ENCODE peak calls at places on chromosomes 13 and 19, in four cellular contexts. D is nephron progenitor cell; B is stomach; M is CD4-positive, alpha-beta T cell. C is an unnamed sample.

GRCh38 chr19:16581971-16582343 is 9.7 kb upstream of the SLC35E1 start:
- DNase-seq in D (no peak), B (no peak), M (no peak), C (no peak)

GRCh38 chr13:64758520-64758919 is 2471.6 kb downstream of the PCDH9 start:
- DNase-seq in B (no peak), D (no peak), M (no peak), C (no peak)

GRCh38 chr19:38944981-38945506 is 14.3 kb downstream of the MRPS12 start:
- DNase-seq in D (peak), B (no peak), M (no peak), C (no peak)

GRCh38 chr19:29576761-29577661 is 29.1 kb upstream of the POP4 start:
- DNase-seq in B (no peak), M (no peak), D (no peak), C (no peak)

GRCh38 chr13:49667773-49668172 is 23.5 kb downstream of the EBPL start:
- DNase-seq in M (no peak), D (no peak), B (no peak), C (no peak)

GRCh38 chr19:17490411-17490810 is 20.1 kb downstream of the SLC27A1 start:
- DNase-seq in D (no peak), B (no peak), M (no peak), C (no peak)

GRCh38 chr13:113734099-113734825 is 24.8 kb upstream of the TMEM255B start:
- DNase-seq in M (no peak), D (no peak), B (no peak), C (no peak)

GRCh38 chr19:29711584-29712132 is 3.4 kb downstream of the C19orf12 start:
- DNase-seq in B (no peak), D (no peak), M (no peak), C (no peak)

GRCh38 chr19:29675650-29676186 is 10.5 kb downstream of the PLEKHF1 start:
- DNase-seq in M (no peak), B (no peak), D (no peak), C (no peak)

GRCh38 chr19:48645652-48646191 is at the start of gene CA11:
- DNase-seq in M (no peak), D (no peak), B (no peak), C (no peak)

GRCh38 chr13:101325423-101325822 is 90.9 kb downstream of the NALCN start:
- DNase-seq in B (no peak), M (no peak), D (no peak), C (no peak)

GRCh38 chr13:36515466-36515865 is 83.2 kb downstream of the CCNA1 start:
- DNase-seq in M (no peak), B (no peak), D (no peak), C (no peak)

GRCh38 chr19:41403181-41403970 is 5.8 kb downstream of the BCKDHA start:
- DNase-seq in B (no peak), D (no peak), M (no peak), C (no peak)

GRCh38 chr19:426725-427445 is 17.9 kb upstream of the C2CD4C start:
- DNase-seq in D (no peak), M (no peak), B (no peak), C (no peak)

GRCh38 chr19:42250666-42251531 is 4.0 kb downstream of the ERF start:
- DNase-seq in M (no peak), D (no peak), B (no peak), C (no peak)

GRCh38 chr13:111219950-111220349 is 100.5 kb upstream of the TEX29 start:
- DNase-seq in M (no peak), D (no peak), B (no peak), C (no peak)

GRCh38 chr19:55678121-55678671 is 3.2 kb downstream of the EPN1 start:
- DNase-seq in M (no peak), B (peak), D (no peak), C (peak)

GRCh38 chr19:3785938-3786824 is at the start of gene MATK:
- DNase-seq in B (no peak), M (no peak), D (no peak), C (no peak)

GRCh38 chr13:93767917-93768422 is 541.4 kb downstream of the GPC6 start:
- DNase-seq in D (no peak), M (no peak), B (no peak), C (no peak)

GRCh38 chr13:73661687-73662425 is 472.3 kb downstream of the KLF12 start:
- DNase-seq in B (no peak), M (no peak), D (no peak), C (no peak)

GRCh38 chr13:20843177-20843576 is 59.4 kb downstream of the XPO4 start:
- DNase-seq in D (no peak), B (no peak), M (no peak), C (no peak)

GRCh38 chr19:21698215-21698614 is 69.2 kb downstream of the ZNF100 start:
- DNase-seq in B (no peak), M (no peak), D (no peak), C (no peak)

GRCh38 chr19:45515081-45515624 is 7.9 kb downstream of the VASP start:
- DNase-seq in B (no peak), M (no peak), D (no peak), C (peak)

GRCh38 chr19:27746691-27747380 is 1466.1 kb downstream of the UQCRFS1 start:
- DNase-seq in B (peak), M (no peak), D (peak), C (no peak)
- TF ChIP-seq CTCF in B (no peak), M (no peak), D (no peak), C (no peak)

GRCh38 chr19:2110822-2111221 is 14.1 kb downstream of the IZUMO4 start:
- DNase-seq in B (no peak), D (no peak), M (no peak), C (no peak)
- TF ChIP-seq CTCF in B (no peak), D (no peak), M (no peak), C (no peak)

GRCh38 chr19:50663280-50663790 is 14.1 kb downstream of the C19orf81 start:
- DNase-seq in M (no peak), B (no peak), D (no peak), C (no peak)
- TF ChIP-seq CTCF in M (no peak), B (no peak), D (no peak), C (no peak)

GRCh38 chr19:33375156-33375744 is 1.7 kb downstream of the CEBPG start:
- DNase-seq in M (no peak), D (no peak), B (no peak), C (no peak)

GRCh38 chr19:33374406-33374703 is 846 bp downstream of the CEBPG start:
- DNase-seq in D (no peak), M (no peak), B (no peak), C (no peak)

GRCh38 chr19:33376423-33376822 is 2.9 kb downstream of the CEBPG start:
- DNase-seq in D (no peak), M (no peak), B (peak), C (no peak)

GRCh38 chr19:33375760-33376159 is 2.3 kb downstream of the CEBPG start:
- DNase-seq in M (no peak), B (no peak), D (no peak), C (no peak)

DNA sequence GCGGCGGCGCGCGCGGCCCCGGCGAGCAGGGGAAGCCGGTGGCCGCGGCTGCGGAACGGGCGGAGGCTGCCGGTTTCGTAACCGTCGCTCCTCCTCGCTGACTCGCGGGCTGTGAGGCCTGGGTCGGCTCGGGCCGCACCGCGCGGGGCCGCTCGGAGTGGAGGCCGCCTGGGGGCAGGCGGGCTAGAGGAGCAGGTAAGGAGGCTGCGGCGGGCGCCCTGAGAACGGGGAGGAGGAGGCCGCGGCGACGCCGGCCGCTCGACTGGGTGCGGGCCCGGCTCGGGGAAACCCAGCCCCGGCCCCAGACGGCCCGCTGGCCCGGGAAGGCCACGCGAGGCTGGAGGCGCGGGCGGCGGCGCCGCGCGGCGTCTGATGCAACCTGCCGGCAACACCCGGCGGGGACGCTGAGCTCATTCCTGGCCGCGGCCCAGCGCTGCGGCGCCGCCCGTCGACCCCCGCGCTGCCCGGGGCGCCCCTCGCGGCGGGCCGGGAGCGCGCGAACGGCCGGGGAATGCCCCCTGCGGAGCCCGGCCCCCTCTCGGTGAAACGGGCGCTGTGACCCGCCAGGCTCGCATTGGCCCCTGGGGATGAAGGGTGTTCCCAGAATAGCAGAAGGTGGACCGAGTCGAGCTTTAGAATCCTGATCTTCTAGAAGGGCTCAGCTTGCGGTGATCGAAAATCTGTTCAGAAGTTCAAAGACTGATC is at the start of gene CEBPG:
- DNase-seq in B (peak), D (peak), M (peak), C (no peak)
- TF ChIP-seq CTCF in B (peak), D (no peak), M (peak), C (no peak)

GRCh38 chr13:51997641-51998330 is 13.5 kb downstream of the ATP7B start:
- DNase-seq in D (no peak), B (peak), M (no peak), C (no peak)

GRCh38 chr13:51998723-51999471 is 12.4 kb downstream of the ATP7B start:
- DNase-seq in M (no peak), B (no peak), D (no peak), C (no peak)

GRCh38 chr13:51999525-51999924 is 11.7 kb downstream of the ATP7B start:
- DNase-seq in D (peak), M (no peak), B (peak), C (no peak)

GRCh38 chr13:51996660-51997059 is 14.6 kb downstream of the ATP7B start:
- DNase-seq in M (no peak), B (no peak), D (no peak), C (no peak)

DNA sequence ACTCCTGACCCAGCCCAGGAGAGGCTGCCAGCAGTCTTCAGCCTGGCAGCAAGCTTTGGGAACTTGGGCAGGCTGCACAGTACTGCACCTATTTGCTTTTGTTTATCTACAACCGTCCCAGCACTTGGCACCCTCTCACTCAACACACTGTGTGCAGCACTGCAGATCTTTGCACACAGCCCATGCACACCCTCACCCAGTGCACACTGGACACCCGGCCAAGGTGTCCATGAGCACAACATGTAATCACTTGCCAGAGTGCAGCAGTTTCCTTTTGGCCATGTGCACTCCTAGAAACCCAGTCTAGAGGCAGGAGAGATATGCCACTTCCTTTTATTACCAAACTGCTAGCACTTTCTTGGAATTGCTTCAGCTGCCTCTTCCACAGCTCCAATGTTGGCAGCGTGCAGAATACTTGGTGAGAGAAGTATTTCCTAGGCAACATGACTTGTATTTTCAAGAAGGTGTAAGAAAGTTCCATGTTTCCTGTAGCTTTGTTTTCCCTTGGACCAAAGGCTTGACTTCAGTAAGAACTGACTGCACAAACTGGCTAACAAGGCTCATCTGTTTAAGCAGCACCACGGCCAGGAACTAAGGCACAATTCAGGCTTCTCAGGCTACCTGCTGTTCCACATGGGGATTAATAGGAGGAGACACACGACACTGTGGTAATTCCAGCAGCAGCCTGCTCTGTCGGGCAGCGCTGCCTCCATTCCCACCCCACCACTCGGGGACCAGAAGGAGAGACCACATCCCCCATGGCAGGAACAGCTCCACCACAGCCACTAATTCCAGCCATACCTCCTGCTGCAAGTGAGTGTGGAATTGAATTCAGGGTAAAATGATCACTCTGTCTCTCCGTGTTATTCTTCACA is 15.3 kb downstream of the ATP7B start:
- DNase-seq in D (no peak), M (no peak), B (peak), C (no peak)
- TF ChIP-seq CTCF in D (no peak), M (no peak), B (no peak), C (no peak)